ENCODE peak calls at places on chromosomes 7 and 10, in ten cellular contexts. V is IMR-90; Q is CD8-positive, alpha-beta T cell; C is naive thymus-derived CD4-positive, alpha-beta T cell; W is psoas muscle; E is AG04450; R is CD4-positive, alpha-beta T cell; S is pancreas; N is MM.1S; A is sigmoid colon. X is an unnamed sample.
A peak's percentile ranks its signal among the peaks of the same experiment; 100 is the strongest.

GRCh38 chr10:79139124-79139835 is 70.5 kb downstream of the ZMIZ1 start:
- DNase-seq in S (no peak), A (peak; percentile 89), W (peak; percentile 88), Q (no peak), V (peak; percentile 97), E (peak; percentile 83), N (no peak), R (no peak), C (no peak), X (no peak)

GRCh38 chr10:529831-530230 is 159.6 kb downstream of the DIP2C start:
- DNase-seq in Q (no peak), V (no peak), E (no peak), S (no peak), W (no peak), C (no peak), A (peak; percentile 61), N (no peak), R (no peak), X (no peak)

GRCh38 chr7:46165281-46165680 is 244.2 kb upstream of the IGFBP3 start:
- DNase-seq in A (no peak), W (no peak), Q (no peak), C (no peak), V (peak; percentile 88), N (no peak), S (no peak), R (no peak), E (no peak), X (no peak)

GRCh38 chr10:99593312-99593711 is 26.9 kb downstream of the SLC25A28 start:
- DNase-seq in Q (no peak), W (no peak), S (peak; percentile 40), A (no peak), V (no peak), C (no peak), R (no peak), N (no peak), E (no peak), X (no peak)

GRCh38 chr10:26706206-26706605 is 8.7 kb downstream of the PDSS1 start:
- DNase-seq in W (no peak), N (no peak), V (no peak), C (no peak), E (no peak), A (no peak), R (no peak), Q (no peak), S (no peak), X (no peak)

GRCh38 chr7:17501461-17502208 is 203.2 kb downstream of the AHR start:
- DNase-seq in R (no peak), N (no peak), V (peak; percentile 34), W (no peak), S (no peak), Q (no peak), A (no peak), E (no peak), C (no peak), X (no peak)

GRCh38 chr7:2263176-2263575 is 21.1 kb downstream of the NUDT1 start:
- DNase-seq in C (no peak), V (no peak), E (no peak), Q (no peak), W (no peak), R (no peak), A (no peak), S (no peak), N (no peak), X (no peak)

GRCh38 chr7:13041368-13041988 is 354.0 kb downstream of the ARL4A start:
- DNase-seq in R (no peak), C (no peak), N (no peak), E (no peak), Q (no peak), W (no peak), S (no peak), A (no peak), V (no peak), X (no peak)

GRCh38 chr7:6650521-6651011 is 13.4 kb downstream of the ZNF316 start:
- DNase-seq in V (no peak), W (peak; percentile 41), Q (no peak), N (no peak), S (no peak), R (no peak), E (no peak), C (no peak), A (peak; percentile 59), X (no peak)
- H3K9me3 ChIP-seq in V (peaks cover 40% of the 10 kb centered on the region), W (no peaks in the 10 kb centered on the region), Q (no peaks in the 10 kb centered on the region), N (no peaks in the 10 kb centered on the region), S (no peaks in the 10 kb centered on the region), R (no peaks in the 10 kb centered on the region), E (peaks cover 70% of the 10 kb centered on the region), C (peaks cover 19% of the 10 kb centered on the region), A (no peaks in the 10 kb centered on the region), X (no peaks in the 10 kb centered on the region)

DNA sequence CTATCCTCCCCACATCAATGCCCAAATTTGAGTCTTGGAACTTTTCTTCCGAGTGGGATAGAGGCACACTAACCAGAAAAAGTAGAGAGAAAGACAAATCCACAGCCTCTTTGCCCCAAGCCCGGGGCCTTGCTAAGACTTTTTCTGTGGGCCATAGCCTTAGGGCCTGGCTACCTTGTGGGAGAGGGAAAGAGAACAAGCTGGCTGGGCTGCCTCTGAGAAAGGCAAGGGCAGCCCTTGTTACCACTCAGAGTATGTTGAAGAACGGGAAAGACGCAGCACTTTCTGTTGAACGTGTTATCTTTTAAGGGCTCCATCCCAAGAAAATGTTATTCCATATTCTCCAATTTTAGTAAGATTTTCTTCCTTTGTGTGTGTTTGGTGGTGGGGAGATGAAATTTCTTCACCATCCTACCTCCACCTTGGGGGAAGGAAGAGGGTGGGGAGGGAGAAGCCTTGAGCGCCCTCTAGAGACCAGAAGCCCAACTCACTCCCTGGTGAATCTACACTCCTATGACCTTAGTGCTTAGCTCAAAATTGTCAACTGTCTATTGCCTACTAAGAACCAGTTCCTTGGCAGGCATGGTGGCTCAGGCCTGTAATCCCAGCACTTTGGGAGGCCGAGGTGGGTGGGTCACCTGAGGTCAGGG is 3.9 kb upstream of the NRF1 start:
- DNase-seq in S (no peak), C (no peak), E (no peak), V (no peak), A (no peak), Q (peak; percentile 46), W (no peak), R (no peak), N (peak; percentile 49), X (no peak)
- H3K9me3 ChIP-seq in S (no peaks in the 10 kb centered on the region), C (no peaks in the 10 kb centered on the region), E (no peaks in the 10 kb centered on the region), V (no peaks in the 10 kb centered on the region), A (no peaks in the 10 kb centered on the region), Q (no peaks in the 10 kb centered on the region), W (no peaks in the 10 kb centered on the region), R (no peaks in the 10 kb centered on the region), N (no peaks in the 10 kb centered on the region), X (no peaks in the 10 kb centered on the region)

GRCh38 chr7:208816-209215 is 16.4 kb downstream of the FAM20C start:
- DNase-seq in E (no peak), V (no peak), W (no peak), N (no peak), R (no peak), C (no peak), S (no peak), A (no peak), Q (no peak), X (no peak)
- H3K9me3 ChIP-seq in E (peaks cover 34% of the 10 kb centered on the region), V (no peaks in the 10 kb centered on the region), W (no peaks in the 10 kb centered on the region), N (no peaks in the 10 kb centered on the region), R (no peaks in the 10 kb centered on the region), C (no peaks in the 10 kb centered on the region), S (no peaks in the 10 kb centered on the region), A (no peaks in the 10 kb centered on the region), Q (no peaks in the 10 kb centered on the region), X (no peaks in the 10 kb centered on the region)

GRCh38 chr10:37857287-37858211 is at the start of gene ZNF248:
- DNase-seq in N (peak; percentile 97), W (peak; percentile 98), A (peak; percentile 99), E (peak; percentile 94), R (peak; percentile 94), Q (peak; percentile 94), C (peak; percentile 92), V (peak; percentile 96), S (peak; percentile 97), X (peak; percentile 91)

GRCh38 chr10:37855691-37856090 is 1.7 kb downstream of the ZNF248 start:
- DNase-seq in R (no peak), A (no peak), S (no peak), E (no peak), W (no peak), N (no peak), C (no peak), Q (no peak), V (no peak), X (no peak)

GRCh38 chr10:37856881-37857286 is 526 bp downstream of the ZNF248 start:
- DNase-seq in C (no peak), E (no peak), V (no peak), W (peak; percentile 55), N (peak; percentile 30), R (peak; percentile 34), S (peak; percentile 17), Q (peak; percentile 32), A (peak; percentile 71), X (no peak)

DNA sequence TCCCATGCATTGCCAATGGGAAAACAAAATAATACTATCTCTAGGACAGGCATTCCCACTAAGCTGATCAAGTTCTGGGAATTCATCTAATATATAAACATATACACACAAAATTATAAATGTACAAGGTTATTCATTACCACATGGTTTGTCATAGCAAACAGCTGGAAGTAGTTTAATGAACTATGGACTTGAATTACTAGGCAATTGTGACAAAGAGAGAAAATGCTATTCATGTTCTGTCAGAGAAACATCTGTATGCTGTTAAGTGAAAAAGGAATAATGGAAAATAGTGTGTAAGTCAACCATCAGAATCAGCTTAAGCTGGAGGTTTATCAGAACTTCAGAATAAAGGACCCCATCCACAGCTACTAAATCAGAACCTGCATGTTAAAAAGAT is 2.8 kb downstream of the ZNF248 start:
- DNase-seq in A (no peak), E (no peak), V (no peak), R (no peak), Q (no peak), N (no peak), C (no peak), W (no peak), S (no peak), X (no peak)
- H3K9me3 ChIP-seq in A (no peaks in the 10 kb centered on the region), E (no peaks in the 10 kb centered on the region), V (no peaks in the 10 kb centered on the region), R (no peaks in the 10 kb centered on the region), Q (no peaks in the 10 kb centered on the region), N (no peaks in the 10 kb centered on the region), C (no peaks in the 10 kb centered on the region), W (no peaks in the 10 kb centered on the region), S (no peaks in the 10 kb centered on the region), X (no peaks in the 10 kb centered on the region)

GRCh38 chr7:150992833-150993302 is 2.1 kb downstream of the NOS3 start:
- DNase-seq in Q (no peak), W (no peak), S (no peak), A (peak; percentile 66), N (no peak), R (no peak), V (no peak), E (no peak), C (no peak), X (no peak)
- H3K9me3 ChIP-seq in Q (no peaks in the 10 kb centered on the region), W (no peaks in the 10 kb centered on the region), S (no peaks in the 10 kb centered on the region), A (no peaks in the 10 kb centered on the region), N (no peaks in the 10 kb centered on the region), R (peaks cover 18% of the 10 kb centered on the region), V (peaks cover 10% of the 10 kb centered on the region), E (peaks cover 17% of the 10 kb centered on the region), C (peaks cover 20% of the 10 kb centered on the region), X (no peaks in the 10 kb centered on the region)

DNA sequence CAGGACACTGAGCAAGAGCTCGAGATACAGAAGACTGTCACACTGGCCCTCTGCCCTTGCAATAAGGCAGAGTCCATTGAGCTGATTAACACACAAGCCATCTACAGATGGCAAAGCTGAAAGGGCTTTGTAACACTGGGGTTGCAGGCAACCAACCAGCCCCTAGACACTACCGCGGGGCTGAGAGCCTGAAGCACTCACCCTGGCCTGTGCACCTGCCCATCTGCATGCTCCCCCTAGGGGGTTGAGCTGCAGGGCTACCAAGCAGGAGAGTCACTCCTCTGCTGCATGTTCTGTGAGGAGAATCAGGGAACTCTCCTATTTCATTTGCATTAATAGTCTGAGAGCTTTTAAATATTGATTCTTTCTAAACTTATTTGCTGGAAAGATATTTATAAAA is 128.1 kb upstream of the VIPR2 start:
- DNase-seq in R (no peak), V (no peak), Q (no peak), A (no peak), N (no peak), E (no peak), C (no peak), W (no peak), S (no peak), X (no peak)
- H3K9me3 ChIP-seq in R (peaks cover 38% of the 10 kb centered on the region), V (peaks cover 23% of the 10 kb centered on the region), Q (peaks cover 6% of the 10 kb centered on the region), A (peaks cover 14% of the 10 kb centered on the region), N (no peaks in the 10 kb centered on the region), E (peaks cover 24% of the 10 kb centered on the region), C (peaks cover 15% of the 10 kb centered on the region), W (peaks cover 23% of the 10 kb centered on the region), S (no peaks in the 10 kb centered on the region), X (peaks cover 6% of the 10 kb centered on the region)